ENCODE peak calls at places on chromosomes 1 and 21, in nine cellular contexts. W, J, P, B, I, G, V, C and E are unnamed samples.

GRCh38 chr1:42852608-42852980 is 6.2 kb downstream of the ZNF691 start:
- DNase-seq in P (no peak), C (no peak), B (no peak), V (no peak), J (no peak), I (no peak), W (no peak), G (no peak), E (no peak)

GRCh38 chr21:36854391-36854790 is 112.1 kb downstream of the HLCS start:
- DNase-seq in B (no peak), C (no peak), P (no peak), G (no peak), I (no peak), J (peak; percentile 62), V (peak; percentile 53), W (no peak), E (peak; percentile 28)

GRCh38 chr1:18480315-18481189 is at the start of gene KLHDC7A:
- DNase-seq in C (no peak), I (peak; percentile 20), G (peak; percentile 78), V (no peak), W (peak; percentile 82), B (no peak), J (peak; percentile 35), P (peak; percentile 64), E (peak; percentile 11)

GRCh38 chr1:147514233-147514632 is 27.1 kb upstream of the BCL9 start:
- DNase-seq in I (no peak), P (no peak), C (no peak), B (no peak), W (no peak), G (no peak), V (no peak), J (peak; percentile 61), E (no peak)

GRCh38 chr1:27011058-27011764 is 1.4 kb downstream of the TENT5B start:
- DNase-seq in P (no peak), C (peak; percentile 80), B (no peak), G (peak; percentile 81), I (peak; percentile 91), W (no peak), J (peak; percentile 97), V (peak; percentile 79), E (peak; percentile 88)

GRCh38 chr1:225768662-225769426 is 8.8 kb upstream of the SRP9 start:
- DNase-seq in B (no peak), W (no peak), C (no peak), P (peak; percentile 20), G (no peak), V (no peak), I (peak; percentile 47), J (no peak), E (peak; percentile 49)

GRCh38 chr1:202692959-202693555 is 17.2 kb downstream of the SYT2 start:
- DNase-seq in C (peak; percentile 47), P (peak; percentile 74), I (peak; percentile 67), V (peak; percentile 65), G (peak; percentile 53), W (peak; percentile 78), B (peak; percentile 45), J (peak; percentile 61), E (peak; percentile 49)

GRCh38 chr1:100387644-100388350 is 35.5 kb downstream of the CDC14A start:
- DNase-seq in V (no peak), C (no peak), G (no peak), W (no peak), B (no peak), P (no peak), I (no peak), J (no peak), E (peak; percentile 45)

GRCh38 chr1:221736714-221737113 is 5.2 kb downstream of the DUSP10 start:
- DNase-seq in P (no peak), I (no peak), V (no peak), C (no peak), G (no peak), B (no peak), J (no peak), W (no peak), E (no peak)

GRCh38 chr1:26110731-26111529 is 694 bp upstream of the PDIK1L start:
- DNase-seq in I (peak; percentile 71), B (peak; percentile 79), G (peak; percentile 80), W (peak; percentile 89), V (peak; percentile 58), C (peak; percentile 70), P (peak; percentile 94), J (peak; percentile 74), E (peak; percentile 37)

GRCh38 chr1:113928129-113928949 is 785 bp upstream of the HIPK1 start:
- DNase-seq in B (no peak), P (no peak), I (no peak), V (no peak), W (no peak), C (no peak), G (no peak), J (peak; percentile 31), E (no peak)

GRCh38 chr1:86155061-86155806 is 1.3 kb downstream of the COL24A1 start:
- DNase-seq in P (peak; percentile 85), V (no peak), W (peak; percentile 65), G (peak; percentile 38), I (no peak), J (no peak), B (peak; percentile 20), C (no peak), E (no peak)

GRCh38 chr1:209689484-209689883 is 14.3 kb downstream of the G0S2 start:
- DNase-seq in W (no peak), V (no peak), B (no peak), P (no peak), G (no peak), J (peak; percentile 65), C (no peak), I (peak; percentile 69), E (peak; percentile 90)

DNA sequence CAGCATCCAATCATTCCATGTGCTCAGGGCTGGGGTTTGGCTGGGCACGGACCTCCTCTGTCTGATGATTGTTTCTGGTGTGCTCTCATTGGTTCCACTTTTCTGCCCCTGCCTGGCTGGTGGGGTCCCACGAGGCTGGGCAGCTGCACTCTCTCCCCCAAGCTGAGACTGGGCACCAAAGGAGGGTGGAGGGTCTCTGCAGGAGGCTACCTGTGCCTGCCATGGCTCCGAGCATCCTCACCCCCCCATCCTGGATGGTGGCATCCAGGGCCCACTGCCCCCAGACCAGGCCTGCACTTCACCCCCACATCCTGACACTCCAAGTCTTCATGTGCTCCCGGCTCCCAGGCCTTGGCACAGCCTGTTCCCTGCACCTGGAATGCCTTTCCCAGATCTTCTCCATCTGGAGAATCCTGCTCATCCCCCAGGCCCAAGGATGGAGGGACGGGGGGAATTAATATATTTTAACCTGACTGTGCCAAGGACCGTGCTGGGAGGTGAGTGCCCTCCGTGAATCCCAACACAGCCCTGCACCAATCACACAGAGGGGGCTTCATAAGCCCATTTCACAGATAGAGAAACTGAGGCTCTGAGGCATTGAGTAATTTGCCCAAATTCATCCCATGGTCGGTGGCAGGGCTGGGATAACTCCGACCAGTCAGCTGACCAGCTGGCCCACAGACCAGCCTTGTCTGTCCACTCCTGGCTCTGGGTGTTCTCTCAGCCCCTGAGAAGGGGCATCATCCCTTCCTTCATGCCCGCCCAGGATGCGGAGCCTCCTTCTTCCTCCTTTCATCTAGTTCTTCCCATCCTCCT is 403.4 kb downstream of the MATN1 start:
- DNase-seq in C (no peak), B (no peak), G (no peak), I (no peak), W (no peak), P (no peak), J (no peak), V (no peak), E (no peak)
- TF ChIP-seq CTCF in C (no peak), B (no peak), G (no peak), I (no peak), W (no peak), P (no peak), J (no peak), V (no peak), E (no peak)

DNA sequence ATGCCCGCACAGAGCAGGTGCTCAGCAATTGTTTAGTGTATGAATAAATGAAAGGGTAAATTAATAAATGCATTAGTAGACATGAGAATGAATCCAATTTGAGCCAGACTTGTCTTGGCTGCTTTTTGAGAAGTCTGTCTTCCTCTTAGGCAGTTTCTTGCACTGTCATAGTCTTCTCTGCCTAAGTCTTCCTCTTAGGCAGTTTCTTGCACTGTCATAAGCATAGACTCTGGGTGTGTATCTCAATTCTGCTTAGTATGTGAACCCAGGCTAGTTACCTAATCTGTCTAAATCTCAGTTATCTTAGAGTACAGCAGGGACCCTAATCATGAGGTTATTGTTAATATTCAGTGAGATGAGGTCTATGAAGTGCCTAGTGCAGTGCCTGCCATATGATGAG is 27.2 kb downstream of the NHLH2 start:
- DNase-seq in J (no peak), W (no peak), B (no peak), C (no peak), I (no peak), V (no peak), P (no peak), G (no peak), E (no peak)
- H3K27me3 ChIP-seq in J (no peaks in the 10 kb centered on the region), W (no peaks in the 10 kb centered on the region), B (no peaks in the 10 kb centered on the region), C (no peaks in the 10 kb centered on the region), I (no peaks in the 10 kb centered on the region), V (no peaks in the 10 kb centered on the region), P (no peaks in the 10 kb centered on the region), G (no peaks in the 10 kb centered on the region), E (no peaks in the 10 kb centered on the region)

GRCh38 chr1:237228421-237228820 is 186.4 kb downstream of the RYR2 start:
- DNase-seq in I (no peak), C (no peak), W (no peak), B (no peak), G (no peak), V (no peak), P (no peak), J (no peak), E (no peak)

GRCh38 chr1:237227507-237227906 is 185.5 kb downstream of the RYR2 start:
- DNase-seq in J (no peak), P (no peak), I (no peak), G (no peak), B (no peak), C (no peak), W (no peak), V (no peak), E (no peak)

GRCh38 chr1:237226177-237226944 is 184.4 kb downstream of the RYR2 start:
- DNase-seq in B (no peak), G (no peak), W (no peak), I (no peak), C (no peak), J (no peak), V (no peak), P (no peak), E (no peak)

GRCh38 chr1:237232501-237232900 is 190.5 kb downstream of the RYR2 start:
- DNase-seq in V (no peak), P (no peak), I (no peak), C (no peak), B (no peak), J (no peak), W (no peak), G (no peak), E (no peak)

GRCh38 chr1:237229333-237229732 is 187.3 kb downstream of the RYR2 start:
- DNase-seq in W (no peak), V (no peak), G (no peak), B (no peak), P (no peak), J (no peak), I (no peak), C (no peak), E (no peak)
- H3K4me3 ChIP-seq in W (no peak overlapping the region), V (no peak overlapping the region), G (no peak overlapping the region), B (no peak overlapping the region), P (no peak overlapping the region), J (no peak overlapping the region), I (no peak overlapping the region), C (no peak overlapping the region), E (no peak overlapping the region)

DNA sequence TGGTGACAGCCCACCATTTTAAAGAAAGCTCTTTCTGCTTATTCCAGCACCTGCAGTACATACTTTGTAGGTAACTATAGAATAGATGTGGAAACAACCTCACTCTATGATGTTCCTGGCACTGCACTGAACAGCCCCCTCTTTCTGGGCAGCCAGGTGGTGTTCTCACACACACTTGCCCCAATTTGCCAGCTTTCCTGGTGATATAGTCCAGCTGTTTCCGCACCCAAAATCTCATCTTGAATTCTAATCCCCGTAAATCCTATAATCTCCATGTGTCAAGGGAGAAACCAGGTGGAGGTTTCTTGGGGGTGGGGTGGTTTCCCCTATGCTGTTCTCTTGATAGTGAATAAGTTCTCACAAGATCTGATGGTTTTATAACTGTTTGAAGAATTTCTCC is 102.2 kb downstream of the FCRL5 start:
- DNase-seq in P (no peak), B (no peak), G (no peak), C (no peak), I (no peak), J (no peak), W (no peak), V (no peak), E (no peak)
- TF ChIP-seq CTCF in P (no peak), B (no peak), G (no peak), C (no peak), I (no peak), J (no peak), W (no peak), V (no peak), E (no peak)